ENCODE peak calls at places on chromosomes 13 and 19, in nine cellular contexts. One of them, this sample, is unnamed.

GRCh38 chr19:5821521-5822180 is 16.8 kb downstream of the NRTN start:
- DNase-seq in nephron progenitor cell: no peak
- DNase-seq in ACHN: no peak
- DNase-seq in HFFc6: no peak
- DNase-seq in SW480: no peak
- DNase-seq in pancreas: no peak
- DNase-seq in GM12891: no peak
- DNase-seq in activated naive CD8-positive, alpha-beta T cell treated with anti-CD3 and anti-CD28 coated beads for 36 hours: no peak
- DNase-seq in fibroblast of villous mesenchyme: no peak
- DNase-seq in this sample: no peak

GRCh38 chr19:6126335-6126974 is 9.0 kb upstream of the ACSBG2 start:
- DNase-seq in fibroblast of villous mesenchyme: peak; percentile 68
- DNase-seq in HFFc6: peak; percentile 58
- DNase-seq in SW480: peak; percentile 74
- DNase-seq in pancreas: no peak
- DNase-seq in GM12891: no peak
- DNase-seq in activated naive CD8-positive, alpha-beta T cell treated with anti-CD3 and anti-CD28 coated beads for 36 hours: no peak
- DNase-seq in ACHN: peak; percentile 72
- DNase-seq in nephron progenitor cell: no peak
- DNase-seq in this sample: no peak

GRCh38 chr19:45113628-45114027 is 20.6 kb downstream of the PPP1R37 start:
- DNase-seq in ACHN: no peak
- DNase-seq in HFFc6: no peak
- DNase-seq in activated naive CD8-positive, alpha-beta T cell treated with anti-CD3 and anti-CD28 coated beads for 36 hours: no peak
- DNase-seq in SW480: peak; percentile 64
- DNase-seq in nephron progenitor cell: no peak
- DNase-seq in GM12891: no peak
- DNase-seq in fibroblast of villous mesenchyme: no peak
- DNase-seq in pancreas: no peak
- DNase-seq in this sample: peak; percentile 80

GRCh38 chr19:35963514-35963913 is 27.3 kb downstream of the LRFN3 start:
- DNase-seq in nephron progenitor cell: peak; percentile 87
- DNase-seq in pancreas: no peak
- DNase-seq in ACHN: peak; percentile 63
- DNase-seq in activated naive CD8-positive, alpha-beta T cell treated with anti-CD3 and anti-CD28 coated beads for 36 hours: peak; percentile 35
- DNase-seq in fibroblast of villous mesenchyme: peak; percentile 62
- DNase-seq in HFFc6: peak; percentile 22
- DNase-seq in GM12891: no peak
- DNase-seq in SW480: peak; percentile 42
- DNase-seq in this sample: no peak

GRCh38 chr13:94813920-94814500 is 101.7 kb upstream of the SOX21 start:
- DNase-seq in ACHN: no peak
- DNase-seq in activated naive CD8-positive, alpha-beta T cell treated with anti-CD3 and anti-CD28 coated beads for 36 hours: no peak
- DNase-seq in nephron progenitor cell: no peak
- DNase-seq in HFFc6: no peak
- DNase-seq in fibroblast of villous mesenchyme: no peak
- DNase-seq in GM12891: peak; percentile 6
- DNase-seq in pancreas: no peak
- DNase-seq in SW480: no peak
- DNase-seq in this sample: no peak

GRCh38 chr19:46847528-46847927 is 3.1 kb downstream of the AP2S1 start:
- DNase-seq in pancreas: no peak
- DNase-seq in fibroblast of villous mesenchyme: peak; percentile 60
- DNase-seq in SW480: no peak
- DNase-seq in nephron progenitor cell: no peak
- DNase-seq in HFFc6: no peak
- DNase-seq in ACHN: no peak
- DNase-seq in GM12891: no peak
- DNase-seq in activated naive CD8-positive, alpha-beta T cell treated with anti-CD3 and anti-CD28 coated beads for 36 hours: no peak
- DNase-seq in this sample: no peak

GRCh38 chr13:39253774-39254173 is 215.5 kb downstream of the NHLRC3 start:
- DNase-seq in pancreas: no peak
- DNase-seq in ACHN: no peak
- DNase-seq in GM12891: no peak
- DNase-seq in nephron progenitor cell: no peak
- DNase-seq in HFFc6: peak; percentile 13
- DNase-seq in SW480: no peak
- DNase-seq in fibroblast of villous mesenchyme: peak; percentile 13
- DNase-seq in activated naive CD8-positive, alpha-beta T cell treated with anti-CD3 and anti-CD28 coated beads for 36 hours: no peak
- DNase-seq in this sample: no peak

GRCh38 chr13:48221301-48222190 is 11.5 kb upstream of the ITM2B start:
- DNase-seq in activated naive CD8-positive, alpha-beta T cell treated with anti-CD3 and anti-CD28 coated beads for 36 hours: no peak
- DNase-seq in HFFc6: no peak
- DNase-seq in pancreas: no peak
- DNase-seq in nephron progenitor cell: no peak
- DNase-seq in fibroblast of villous mesenchyme: peak; percentile 80
- DNase-seq in GM12891: no peak
- DNase-seq in SW480: no peak
- DNase-seq in ACHN: no peak
- DNase-seq in this sample: no peak

GRCh38 chr19:55405638-55406037 is 1.9 kb downstream of the UBE2S start:
- DNase-seq in SW480: no peak
- DNase-seq in GM12891: no peak
- DNase-seq in HFFc6: no peak
- DNase-seq in pancreas: no peak
- DNase-seq in fibroblast of villous mesenchyme: no peak
- DNase-seq in activated naive CD8-positive, alpha-beta T cell treated with anti-CD3 and anti-CD28 coated beads for 36 hours: no peak
- DNase-seq in nephron progenitor cell: no peak
- DNase-seq in ACHN: no peak
- DNase-seq in this sample: no peak

GRCh38 chr13:99374994-99375805 is 68.0 kb upstream of the GPR183 start:
- DNase-seq in pancreas: peak; percentile 31
- DNase-seq in ACHN: no peak
- DNase-seq in fibroblast of villous mesenchyme: no peak
- DNase-seq in nephron progenitor cell: no peak
- DNase-seq in SW480: no peak
- DNase-seq in HFFc6: no peak
- DNase-seq in GM12891: no peak
- DNase-seq in activated naive CD8-positive, alpha-beta T cell treated with anti-CD3 and anti-CD28 coated beads for 36 hours: peak; percentile 30
- DNase-seq in this sample: peak; percentile 37

This sample was measured in colonic mucosa.